ENCODE peak calls at places on chromosomes 1 and 21, in five cellular contexts. Y is mesenchymal stem cell, V is psoas muscle, H is aorta, A is fibroblast of lung. X is an unnamed sample. For H3K4me1, the result is how much of the 10 kb centered on the place peaks cover.

GRCh38 chr1:237794071-237794470 is 96.7 kb downstream of the ZP4 start:
- DNase-seq in V (no peak), A (peak), Y (no peak), H (no peak), X (no peak)

GRCh38 chr1:179707406-179707805 is 35.7 kb upstream of the FAM163A start:
- DNase-seq in Y (no peak), V (no peak), H (no peak), A (no peak), X (no peak)

GRCh38 chr1:43447891-43448708 is 5.6 kb downstream of the HYI start:
- DNase-seq in V (no peak), H (no peak), Y (no peak), A (no peak), X (no peak)

GRCh38 chr1:112901387-112901786 is 54.6 kb downstream of the SLC16A1 start:
- DNase-seq in H (no peak), V (no peak), A (no peak), Y (no peak), X (no peak)

GRCh38 chr1:67043366-67043765 is 10.6 kb downstream of the SLC35D1 start:
- DNase-seq in V (no peak), A (no peak), H (no peak), Y (no peak), X (no peak)

GRCh38 chr1:216325946-216326345 is 97.3 kb downstream of the USH2A start:
- DNase-seq in Y (peak), V (no peak), H (no peak), A (peak), X (peak)

GRCh38 chr1:177426533-177426932 is 255.8 kb downstream of the BRINP2 start:
- DNase-seq in A (no peak), H (no peak), Y (no peak), V (no peak), X (no peak)

GRCh38 chr1:207824691-207825090 is 72.8 kb downstream of the CD46 start:
- DNase-seq in Y (peak), V (peak), H (no peak), A (no peak), X (no peak)

GRCh38 chr1:14599173-14599754 is 779 bp downstream of the KAZN start:
- DNase-seq in V (peak), A (no peak), Y (no peak), H (no peak), X (peak)

GRCh38 chr1:197618065-197618464 is 157.2 kb downstream of the DENND1B start:
- DNase-seq in A (peak), Y (no peak), H (no peak), V (no peak), X (peak)

GRCh38 chr21:26280715-26281310 is 110.2 kb upstream of the APP start:
- DNase-seq in H (no peak), A (no peak), Y (peak), V (no peak), X (peak)

GRCh38 chr1:84096121-84096635 is 47.9 kb upstream of the PRKACB start:
- DNase-seq in V (no peak), H (no peak), A (peak), Y (no peak), X (no peak)

GRCh38 chr1:211703812-211704566 is 28.6 kb upstream of the NEK2 start:
- DNase-seq in H (no peak), Y (no peak), V (no peak), A (no peak), X (no peak)

GRCh38 chr1:59144959-59145358 is 151.9 kb upstream of the FGGY start:
- DNase-seq in V (no peak), H (no peak), Y (no peak), A (no peak), X (no peak)

GRCh38 chr1:54569339-54569738 is 21.3 kb downstream of the ACOT11 start:
- DNase-seq in H (peak), A (peak), V (no peak), Y (peak), X (peak)

GRCh38 chr1:20166047-20166446 is 19.8 kb upstream of the UBXN10 start:
- DNase-seq in H (no peak), V (no peak), A (no peak), Y (no peak), X (peak)

GRCh38 chr1:232473319-232473718 is 156.6 kb downstream of the SIPA1L2 start:
- DNase-seq in A (peak), V (peak), Y (peak), H (no peak), X (peak)

GRCh38 chr21:33434770-33435360 is 31.7 kb downstream of the IFNGR2 start:
- DNase-seq in V (no peak), A (peak), H (no peak), Y (peak), X (no peak)

GRCh38 chr21:38086580-38086979 is 170.2 kb upstream of the KCNJ15 start:
- DNase-seq in A (no peak), H (no peak), V (no peak), Y (no peak), X (no peak)

GRCh38 chr1:156359973-156360372 is 9.0 kb upstream of the RHBG start:
- DNase-seq in Y (peak), V (no peak), A (peak), H (no peak), X (peak)

GRCh38 chr21:14591882-14592281 is 45.8 kb upstream of the SAMSN1 start:
- DNase-seq in Y (peak), V (peak), A (peak), H (no peak), X (no peak)

GRCh38 chr1:69913967-69914366 is 291.4 kb downstream of the LRRC40 start:
- DNase-seq in V (no peak), H (no peak), Y (peak), A (peak), X (peak)

GRCh38 chr1:166379447-166379846 is 212.6 kb upstream of the FAM78B start:
- DNase-seq in Y (peak), V (peak), A (peak), H (no peak), X (peak)

GRCh38 chr21:44940116-44940631 is 345 bp downstream of the SLX9 start:
- DNase-seq in A (no peak), V (no peak), Y (peak), H (peak), X (peak)

GRCh38 chr1:108955881-108956280 is 7.4 kb downstream of the CLCC1 start:
- DNase-seq in H (no peak), A (no peak), V (no peak), Y (no peak), X (no peak)

GRCh38 chr1:200668514-200669313 is 993 bp downstream of the DDX59 start:
- DNase-seq in Y (peak), V (no peak), H (no peak), A (no peak), X (no peak)

GRCh38 chr21:19853709-19854575 is 1144.3 kb upstream of the NCAM2 start:
- DNase-seq in V (no peak), Y (no peak), H (peak), A (no peak), X (peak)

DNA sequence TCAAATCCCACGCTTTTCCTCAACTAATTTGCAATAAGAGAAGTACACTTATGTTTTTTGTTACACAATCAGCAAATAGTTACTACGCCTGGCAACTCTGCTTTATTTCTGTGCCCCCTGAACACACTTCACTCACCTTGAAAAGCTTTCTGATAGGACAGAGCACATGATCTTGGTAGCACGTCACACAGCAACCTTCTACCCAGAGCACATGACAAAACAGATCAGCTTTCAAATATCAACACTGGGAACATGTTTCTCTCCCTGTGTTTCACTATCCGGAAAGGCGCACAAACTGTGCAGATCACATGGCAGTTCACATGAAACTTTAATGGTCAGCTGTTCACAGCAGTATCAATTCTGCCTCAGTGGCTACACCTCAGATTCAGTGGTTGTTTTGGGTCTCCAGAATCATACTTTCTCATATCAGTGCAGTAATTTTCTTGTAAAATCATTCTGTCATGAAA is 2.2 kb downstream of the SLC19A2 start:
- DNase-seq in Y (peak), A (peak), V (peak), H (no peak), X (no peak)
- H3K4me1 ChIP-seq in Y (under half), A (under half), V (half or more), H (under half), X (under half)

GRCh38 chr1:202858789-202859414 is 30.0 kb downstream of the RABIF start:
- DNase-seq in H (no peak), A (no peak), Y (no peak), V (peak), X (no peak)
- H3K4me1 ChIP-seq in H (under half), A (under half), Y (under half), V (under half), X (under half)

GRCh38 chr1:65063025-65063424 is 85.0 kb upstream of the AK4 start:
- DNase-seq in V (no peak), Y (no peak), A (no peak), H (no peak), X (no peak)
- H3K4me1 ChIP-seq in V (half or more), Y (under half), A (under half), H (under half), X (under half)

DNA sequence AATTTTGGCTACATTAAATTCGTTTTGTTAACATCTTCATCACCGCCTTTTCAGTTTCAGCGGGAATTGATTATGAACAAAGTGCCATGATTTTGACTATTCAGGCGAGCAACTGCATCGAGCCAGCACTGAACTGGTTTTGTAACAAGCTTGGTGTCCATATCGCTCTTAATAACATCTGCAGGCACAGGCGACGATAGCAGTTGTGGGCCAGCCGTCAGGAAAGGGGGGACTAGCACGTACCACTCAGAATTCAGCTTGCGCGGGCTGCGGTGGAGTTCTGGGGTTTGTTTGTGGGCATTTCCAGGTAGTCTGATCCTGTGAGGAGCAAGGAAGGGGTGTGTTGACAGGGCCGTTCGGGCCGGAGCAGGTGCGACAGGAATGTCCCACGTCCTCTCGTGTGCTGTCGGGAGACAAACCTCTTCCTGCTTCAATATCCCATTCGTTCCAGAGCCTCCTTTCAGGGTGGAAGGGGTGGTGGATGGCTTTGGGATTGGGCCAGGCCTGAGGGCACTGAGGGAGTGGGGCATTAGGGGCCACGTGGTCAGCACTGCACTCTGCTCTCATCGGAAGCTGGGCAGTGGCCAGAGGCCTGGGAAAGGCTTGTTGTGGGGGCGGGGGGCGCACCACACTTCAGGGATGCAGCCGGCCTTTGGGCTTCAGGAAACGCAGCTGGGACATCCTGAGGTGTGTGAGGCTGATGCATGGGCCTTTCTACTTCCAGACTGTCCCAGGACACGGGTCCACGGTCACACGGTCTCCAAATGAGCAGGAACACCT is 39.1 kb downstream of the SKI start:
- DNase-seq in V (no peak), A (no peak), H (no peak), Y (no peak), X (no peak)
- H3K4me1 ChIP-seq in V (under half), A (under half), H (under half), Y (under half), X (under half)

GRCh38 chr1:198680174-198680871 is 41.5 kb downstream of the PTPRC start:
- DNase-seq in A (no peak), H (no peak), V (no peak), Y (no peak), X (no peak)
- H3K4me1 ChIP-seq in A (under half), H (under half), V (under half), Y (under half), X (under half)

GRCh38 chr1:47992720-47993119 is 4.5 kb downstream of the TRABD2B start:
- DNase-seq in Y (no peak), A (no peak), V (peak), H (peak), X (peak)
- H3K4me1 ChIP-seq in Y (under half), A (under half), V (under half), H (under half), X (under half)

GRCh38 chr1:9373614-9374013 is 80.9 kb downstream of the SPSB1 start:
- DNase-seq in Y (peak), H (no peak), A (no peak), V (no peak), X (peak)
- H3K4me1 ChIP-seq in Y (half or more), H (under half), A (under half), V (under half), X (under half)

GRCh38 chr1:16015491-16015890 is 2.4 kb downstream of the HSPB7 start:
- DNase-seq in A (no peak), Y (no peak), H (no peak), V (no peak), X (no peak)

GRCh38 chr1:16015960-16016901 is 1.6 kb downstream of the HSPB7 start:
- DNase-seq in Y (no peak), H (peak), V (peak), A (no peak), X (no peak)

GRCh38 chr1:16017461-16018303 is at the start of gene HSPB7:
- DNase-seq in A (peak), V (peak), Y (peak), H (peak), X (no peak)

GRCh38 chr1:16018308-16018707 is 465 bp upstream of the HSPB7 start:
- DNase-seq in H (no peak), A (no peak), Y (no peak), V (peak), X (no peak)

GRCh38 chr1:16017076-16017460 is 775 bp downstream of the HSPB7 start:
- DNase-seq in H (no peak), Y (no peak), A (no peak), V (no peak), X (no peak)
- H3K4me1 ChIP-seq in H (under half), Y (under half), A (under half), V (half or more), X (under half)

X was measured in A673.